ENCODE peak calls at places on chromosome 7, in six cellular contexts. L is fibroblast of lung, B is left lung, J is spleen, R is heart right ventricle, F is Panc1. D is an unnamed sample.

GRCh38 chr7:11552676-11553075 is 279.3 kb downstream of the THSD7A start:
- DNase-seq in F (no peak), R (no peak), B (no peak), L (no peak), J (no peak), D (no peak)

GRCh38 chr7:100674441-100675407 is 1.2 kb downstream of the GNB2 start:
- DNase-seq in J (peak; percentile 92), R (peak; percentile 38), F (no peak), B (peak; percentile 90), L (no peak), D (no peak)

GRCh38 chr7:28618383-28618782 is 206.1 kb downstream of the CREB5 start:
- DNase-seq in L (no peak), F (no peak), B (no peak), J (no peak), R (no peak), D (no peak)

GRCh38 chr7:123643495-123644428 is 11.9 kb upstream of the LMOD2 start:
- DNase-seq in L (peak; percentile 85), J (no peak), B (no peak), R (peak; percentile 47), F (no peak), D (peak; percentile 2)

GRCh38 chr7:155518633-155519032 is 27.7 kb downstream of the CNPY1 start:
- DNase-seq in J (no peak), F (no peak), B (no peak), L (no peak), R (no peak), D (no peak)

GRCh38 chr7:149765399-149766121 is 7.8 kb downstream of the ZNF467 start:
- DNase-seq in B (peak; percentile 82), J (peak; percentile 78), R (no peak), L (no peak), F (no peak), D (no peak)

GRCh38 chr7:121366852-121367431 is 29.2 kb downstream of the FAM3C start:
- DNase-seq in J (no peak), F (peak; percentile 30), R (no peak), L (peak; percentile 67), B (no peak), D (no peak)

GRCh38 chr7:74429153-74429747 is 24.5 kb upstream of the GTF2IRD1 start:
- DNase-seq in R (no peak), F (no peak), J (no peak), B (no peak), L (peak; percentile 67), D (no peak)

GRCh38 chr7:128713794-128714193 is 25.4 kb upstream of the CALU start:
- DNase-seq in B (no peak), L (no peak), J (no peak), R (no peak), F (no peak), D (no peak)

GRCh38 chr7:151738925-151739324 is 138.0 kb downstream of the PRKAG2 start:
- DNase-seq in L (no peak), R (no peak), F (no peak), J (no peak), B (peak; percentile 72), D (no peak)

GRCh38 chr7:12635830-12636229 is 51.6 kb upstream of the ARL4A start:
- DNase-seq in R (no peak), L (peak; percentile 48), B (no peak), F (no peak), J (no peak), D (no peak)

GRCh38 chr7:90917536-90917935 is 321.4 kb downstream of the CDK14 start:
- DNase-seq in L (no peak), B (no peak), R (no peak), F (no peak), J (no peak), D (no peak)

GRCh38 chr7:4668510-4668847 is 13.6 kb upstream of the FOXK1 start:
- DNase-seq in J (no peak), F (no peak), L (no peak), B (no peak), R (no peak), D (no peak)

GRCh38 chr7:156156734-156157408 is 344.6 kb upstream of the SHH start:
- DNase-seq in F (peak; percentile 46), J (no peak), L (peak; percentile 11), R (no peak), B (no peak), D (no peak)

GRCh38 chr7:36863901-36864701 is 139.8 kb upstream of the AOAH start:
- DNase-seq in L (no peak), B (no peak), F (no peak), R (no peak), J (peak; percentile 80), D (no peak)

GRCh38 chr7:107190090-107190489 is 21.3 kb downstream of the HBP1 start:
- DNase-seq in F (no peak), L (no peak), J (no peak), R (no peak), B (no peak), D (no peak)

GRCh38 chr7:10802526-10802925 is 171.1 kb upstream of the PHF14 start:
- DNase-seq in J (no peak), L (peak; percentile 80), R (no peak), F (no peak), B (no peak), D (no peak)

GRCh38 chr7:38223311-38223710 is 45.3 kb downstream of the STARD3NL start:
- DNase-seq in J (no peak), R (no peak), L (no peak), B (no peak), F (no peak), D (no peak)

GRCh38 chr7:24384362-24385030 is 100.5 kb downstream of the NPY start:
- DNase-seq in L (peak; percentile 9), B (no peak), J (no peak), R (no peak), F (no peak), D (no peak)

GRCh38 chr7:24388212-24388611 is 104.2 kb downstream of the NPY start:
- DNase-seq in J (no peak), R (no peak), L (no peak), F (no peak), B (no peak), D (no peak)

GRCh38 chr7:101170617-101171441 is 5.5 kb upstream of the VGF start:
- DNase-seq in F (no peak), R (no peak), B (no peak), J (no peak), L (no peak), D (no peak)

GRCh38 chr7:110994028-110994967 is 96.6 kb upstream of the LRRN3 start:
- DNase-seq in R (no peak), J (no peak), L (no peak), B (no peak), F (no peak), D (no peak)

GRCh38 chr7:110983822-110984456 is 107.0 kb upstream of the LRRN3 start:
- DNase-seq in L (no peak), B (no peak), F (no peak), J (no peak), R (no peak), D (no peak)

GRCh38 chr7:110988348-110988747 is 102.6 kb upstream of the LRRN3 start:
- DNase-seq in B (no peak), L (no peak), J (no peak), R (no peak), F (no peak), D (no peak)

GRCh38 chr7:110987130-110987693 is 103.7 kb upstream of the LRRN3 start:
- DNase-seq in R (no peak), F (no peak), J (no peak), L (no peak), B (no peak), D (no peak)

DNA sequence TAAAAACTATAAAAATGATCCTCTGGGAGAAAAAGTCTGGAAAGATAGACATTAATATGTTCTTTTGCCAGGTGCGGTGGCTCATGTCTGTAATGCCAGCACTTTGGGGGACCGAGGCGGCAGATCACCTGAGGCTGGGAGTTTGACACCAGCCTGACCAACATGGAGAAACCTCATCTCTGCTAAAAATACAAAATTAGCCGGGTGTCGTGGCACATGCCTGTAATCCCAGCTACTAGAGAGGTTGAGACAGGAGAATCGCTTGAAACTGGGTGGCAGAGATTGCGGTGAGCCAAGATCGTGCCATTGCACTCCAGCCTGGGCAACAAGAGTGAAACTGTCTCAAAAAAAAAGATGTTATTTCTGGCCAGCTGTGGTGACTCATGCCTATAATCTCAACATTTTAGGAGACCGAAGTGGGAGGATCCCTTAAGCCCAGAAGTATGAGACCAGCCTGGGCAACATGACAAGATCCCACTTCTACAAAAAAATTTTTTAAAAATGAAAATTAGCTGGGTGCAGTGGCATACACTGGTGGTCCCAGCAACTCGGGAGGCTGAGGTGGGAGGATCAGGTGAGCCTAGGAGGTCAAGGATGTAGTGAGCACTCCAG is 101.9 kb upstream of the LRRN3 start:
- DNase-seq in R (no peak), L (no peak), J (peak; percentile 36), F (no peak), B (peak; percentile 3), D (no peak)
- TF ChIP-seq CTCF in R (no peak), L (no peak), J (no peak), F (no peak), B (no peak), D (no peak)

DNA sequence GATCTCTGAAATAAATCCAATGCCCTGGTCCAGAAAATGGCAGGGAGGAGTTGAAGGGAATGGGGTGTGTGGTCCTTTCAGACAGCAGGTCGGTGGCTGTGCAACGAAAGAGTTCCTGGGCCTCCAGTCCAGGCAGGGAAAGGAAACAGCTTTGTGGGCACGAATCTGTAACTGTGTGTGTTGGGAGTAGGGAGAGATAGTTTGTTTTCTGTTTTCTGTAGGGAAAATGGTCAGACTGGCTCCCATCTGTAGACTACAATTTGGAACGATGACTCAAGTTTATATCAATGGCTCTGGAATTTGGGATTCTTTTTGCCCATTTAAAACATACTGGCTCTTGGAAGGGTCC is 2.6 kb upstream of the HOXA9 start:
- DNase-seq in L (no peak), F (no peak), R (no peak), J (peak; percentile 3), B (no peak), D (no peak)
- H3K27me3 ChIP-seq in L (peaks cover 87% of the 10 kb centered on the region), F (no peaks in the 10 kb centered on the region), R (peaks cover 100% of the 10 kb centered on the region), J (peaks cover 100% of the 10 kb centered on the region), B (peaks cover 97% of the 10 kb centered on the region), D (no peaks in the 10 kb centered on the region)

GRCh38 chr7:55515569-55516279 is 56.6 kb downstream of the VOPP1 start:
- DNase-seq in L (no peak), B (no peak), R (peak; percentile 57), F (no peak), J (no peak), D (no peak)
- H3K36me3 ChIP-seq in L (peaks cover 7% of the 10 kb centered on the region), B (peaks cover 62% of the 10 kb centered on the region), R (peaks cover 13% of the 10 kb centered on the region), F (no peaks in the 10 kb centered on the region), J (peaks cover 46% of the 10 kb centered on the region), D (peaks cover 19% of the 10 kb centered on the region)

GRCh38 chr7:112462236-112462635 is 12.0 kb downstream of the IFRD1 start:
- DNase-seq in B (no peak), L (peak; percentile 88), F (no peak), J (no peak), R (peak; percentile 59), D (no peak)
- TF ChIP-seq CTCF in B (no peak), L (no peak), F (no peak), J (no peak), R (no peak), D (no peak)

D was measured in BJ.